ENCODE peak calls at places on chromosomes 12 and 14, in five cellular contexts. One of them, this sample, is unnamed.

GRCh38 chr12:77072833-77073495 is 7.6 kb upstream of the E2F7 start:
- DNase-seq in HepG2: no peak
- DNase-seq in SK-N-SH: no peak
- DNase-seq in K562: no peak
- DNase-seq in GM12878: no peak
- DNase-seq in this sample: no peak

GRCh38 chr12:115794659-115795081 is 482.8 kb downstream of the MED13L start:
- DNase-seq in K562: no peak
- DNase-seq in HepG2: peak
- DNase-seq in SK-N-SH: no peak
- DNase-seq in GM12878: no peak
- DNase-seq in this sample: no peak

GRCh38 chr14:36690301-36691020 is 28.8 kb downstream of the PAX9 start:
- DNase-seq in SK-N-SH: no peak
- DNase-seq in HepG2: no peak
- DNase-seq in GM12878: no peak
- DNase-seq in K562: no peak
- DNase-seq in this sample: no peak

GRCh38 chr12:105444809-105445102 is 114.3 kb downstream of the C12orf75 start:
- DNase-seq in GM12878: no peak
- DNase-seq in K562: no peak
- DNase-seq in HepG2: no peak
- DNase-seq in SK-N-SH: no peak
- DNase-seq in this sample: no peak

GRCh38 chr12:126727218-126727601 is 1539.8 kb upstream of the TMEM132C start:
- DNase-seq in HepG2: no peak
- DNase-seq in K562: no peak
- DNase-seq in GM12878: no peak
- DNase-seq in SK-N-SH: no peak
- DNase-seq in this sample: no peak

GRCh38 chr12:55619352-55620138 is 17.1 kb upstream of the OR10P1 start:
- DNase-seq in HepG2: peak
- DNase-seq in GM12878: peak
- DNase-seq in SK-N-SH: peak
- DNase-seq in K562: peak
- DNase-seq in this sample: peak

GRCh38 chr14:84343637-84344036 is 1186.3 kb upstream of the FLRT2 start:
- DNase-seq in K562: no peak
- DNase-seq in GM12878: no peak
- DNase-seq in SK-N-SH: no peak
- DNase-seq in HepG2: no peak
- DNase-seq in this sample: no peak

GRCh38 chr12:108526482-108527234 is 11.6 kb downstream of the FICD start:
- DNase-seq in GM12878: no peak
- DNase-seq in SK-N-SH: no peak
- DNase-seq in HepG2: no peak
- DNase-seq in K562: no peak
- DNase-seq in this sample: no peak

GRCh38 chr14:35046751-35047536 is 872 bp downstream of the FAM177A1 start:
- DNase-seq in HepG2: peak
- DNase-seq in SK-N-SH: no peak
- DNase-seq in GM12878: no peak
- DNase-seq in K562: no peak
- DNase-seq in this sample: no peak

GRCh38 chr12:64737539-64737938 is 21.7 kb downstream of the GNS start:
- DNase-seq in K562: no peak
- DNase-seq in SK-N-SH: no peak
- DNase-seq in HepG2: no peak
- DNase-seq in GM12878: no peak
- DNase-seq in this sample: peak

GRCh38 chr12:38771871-38772270 is 133.5 kb downstream of the CPNE8 start:
- DNase-seq in HepG2: no peak
- DNase-seq in SK-N-SH: no peak
- DNase-seq in GM12878: peak
- DNase-seq in K562: no peak
- DNase-seq in this sample: no peak

GRCh38 chr14:101040538-101041442 is 137.3 kb upstream of the RTL1 start:
- DNase-seq in GM12878: no peak
- DNase-seq in K562: no peak
- DNase-seq in SK-N-SH: no peak
- DNase-seq in HepG2: peak
- DNase-seq in this sample: no peak

GRCh38 chr14:92783813-92784431 is 10.2 kb upstream of the GOLGA5 start:
- DNase-seq in SK-N-SH: peak
- DNase-seq in K562: peak
- DNase-seq in GM12878: no peak
- DNase-seq in HepG2: peak
- DNase-seq in this sample: peak

GRCh38 chr14:24974591-24975374 is 75.2 kb downstream of the STXBP6 start:
- DNase-seq in HepG2: no peak
- DNase-seq in K562: no peak
- DNase-seq in SK-N-SH: no peak
- DNase-seq in GM12878: no peak
- DNase-seq in this sample: no peak

GRCh38 chr12:112226768-112227167 is 101.4 kb downstream of the TRAFD1 start:
- DNase-seq in SK-N-SH: no peak
- DNase-seq in HepG2: no peak
- DNase-seq in GM12878: no peak
- DNase-seq in K562: no peak
- DNase-seq in this sample: no peak

GRCh38 chr12:124441443-124442190 is 125.8 kb downstream of the NCOR2 start:
- DNase-seq in K562: peak
- DNase-seq in GM12878: no peak
- DNase-seq in HepG2: no peak
- DNase-seq in SK-N-SH: no peak
- DNase-seq in this sample: no peak

GRCh38 chr12:78835493-78835892 is 29.1 kb upstream of the SYT1 start:
- DNase-seq in GM12878: no peak
- DNase-seq in SK-N-SH: no peak
- DNase-seq in HepG2: no peak
- DNase-seq in K562: no peak
- DNase-seq in this sample: no peak

GRCh38 chr14:67837011-67837624 is 17.5 kb downstream of the RAD51B start:
- DNase-seq in K562: peak
- DNase-seq in SK-N-SH: peak
- DNase-seq in GM12878: peak
- DNase-seq in HepG2: peak
- DNase-seq in this sample: peak

GRCh38 chr14:33799705-33800269 is 151.1 kb downstream of the EGLN3 start:
- DNase-seq in SK-N-SH: no peak
- DNase-seq in HepG2: no peak
- DNase-seq in K562: no peak
- DNase-seq in GM12878: no peak
- DNase-seq in this sample: no peak

GRCh38 chr14:58082011-58082410 is 70.0 kb downstream of the ARMH4 start:
- DNase-seq in GM12878: no peak
- DNase-seq in K562: no peak
- DNase-seq in SK-N-SH: no peak
- DNase-seq in HepG2: no peak
- DNase-seq in this sample: no peak

GRCh38 chr14:94884616-94885230 is 114.8 kb upstream of the GSC start:
- DNase-seq in GM12878: no peak
- DNase-seq in HepG2: no peak
- DNase-seq in K562: no peak
- DNase-seq in SK-N-SH: no peak
- DNase-seq in this sample: no peak

GRCh38 chr12:870378-870777 is 79.1 kb downstream of the RAD52 start:
- DNase-seq in SK-N-SH: no peak
- DNase-seq in HepG2: no peak
- DNase-seq in K562: no peak
- DNase-seq in GM12878: no peak
- DNase-seq in this sample: no peak

DNA sequence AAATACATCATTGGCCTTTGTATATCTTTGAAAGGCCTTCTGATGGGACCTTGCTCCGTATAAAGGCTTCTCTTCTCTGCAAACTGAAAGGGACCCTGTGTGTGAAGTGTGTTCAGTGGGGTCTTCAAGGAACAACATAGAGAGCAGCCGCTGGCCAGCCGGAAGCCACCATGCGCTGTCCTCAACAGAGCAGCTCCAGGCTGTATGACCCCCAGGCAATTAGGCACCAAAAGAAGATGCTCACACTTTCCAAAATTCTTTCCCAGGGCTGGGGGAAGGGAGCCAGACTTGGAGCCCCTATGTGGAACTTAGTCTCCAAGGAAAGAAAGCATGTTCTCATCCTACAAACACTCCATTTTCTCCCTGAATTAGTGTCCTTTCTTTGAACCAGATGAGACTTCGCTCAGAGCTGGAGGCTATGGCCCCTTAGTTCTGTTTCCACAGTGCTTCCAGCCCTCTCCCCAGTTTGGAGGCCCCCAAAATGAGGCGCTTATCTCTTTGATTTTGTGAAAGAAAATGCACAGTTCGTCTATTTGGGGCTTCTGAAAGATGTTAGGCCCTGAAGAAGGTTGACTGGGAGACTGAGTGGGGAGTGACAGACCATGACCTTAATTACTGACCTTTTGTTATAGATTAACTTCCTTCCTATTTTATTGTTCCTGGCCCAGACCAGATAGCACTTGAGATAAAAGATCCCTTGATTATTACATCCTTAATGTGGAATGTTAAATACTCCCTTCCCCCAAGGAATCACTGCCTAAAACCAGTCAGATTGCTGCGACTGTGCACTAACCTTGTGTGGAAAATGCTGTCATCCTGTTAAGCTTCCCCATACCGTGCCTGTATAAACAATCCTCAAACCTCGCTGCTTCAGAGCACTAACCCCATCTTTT is 128.3 kb upstream of the FGD4 start:
- DNase-seq in K562: no peak
- DNase-seq in SK-N-SH: peak
- DNase-seq in HepG2: peak
- DNase-seq in GM12878: no peak
- DNase-seq in this sample: no peak
- TF ChIP-seq ZBTB33 in K562: no peak
- TF ChIP-seq ZBTB33 in SK-N-SH: no peak
- TF ChIP-seq ZBTB33 in HepG2: no peak
- TF ChIP-seq ZBTB33 in GM12878: no peak
- TF ChIP-seq ZBTB33 in this sample: no peak

GRCh38 chr14:50425105-50425504 is 28.4 kb upstream of the CDKL1 start:
- DNase-seq in HepG2: no peak
- DNase-seq in GM12878: no peak
- DNase-seq in SK-N-SH: no peak
- DNase-seq in K562: no peak
- DNase-seq in this sample: no peak
- TF ChIP-seq ZBTB33 in HepG2: no peak
- TF ChIP-seq ZBTB33 in GM12878: no peak
- TF ChIP-seq ZBTB33 in SK-N-SH: no peak
- TF ChIP-seq ZBTB33 in K562: no peak
- TF ChIP-seq ZBTB33 in this sample: no peak

GRCh38 chr12:109592195-109592904 is 18.8 kb downstream of the MVK start:
- DNase-seq in GM12878: no peak
- DNase-seq in HepG2: no peak
- DNase-seq in K562: no peak
- DNase-seq in SK-N-SH: no peak
- DNase-seq in this sample: no peak
- TF ChIP-seq ZBTB33 in GM12878: no peak
- TF ChIP-seq ZBTB33 in HepG2: no peak
- TF ChIP-seq ZBTB33 in K562: no peak
- TF ChIP-seq ZBTB33 in SK-N-SH: no peak
- TF ChIP-seq ZBTB33 in this sample: no peak

DNA sequence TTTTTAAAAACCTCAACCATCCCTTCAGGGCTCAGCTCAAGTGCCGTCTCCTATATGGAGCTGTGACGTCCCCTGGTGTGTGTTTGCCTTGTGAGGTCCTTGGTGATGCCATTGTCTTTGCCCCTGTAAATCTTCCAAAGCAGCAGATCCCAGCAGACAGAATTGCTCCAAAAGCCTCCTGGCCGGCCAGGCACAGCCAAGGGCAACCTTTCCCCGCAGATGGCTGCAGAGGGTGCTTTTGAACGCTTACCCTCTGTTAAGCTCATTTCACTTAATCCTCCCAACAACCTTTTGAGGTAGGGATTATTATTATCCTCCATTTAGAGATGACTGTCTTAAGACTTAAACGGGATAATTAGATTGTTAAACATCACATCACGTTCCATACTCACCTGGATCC is 51.4 kb downstream of the RFX4 start:
- DNase-seq in K562: no peak
- DNase-seq in GM12878: no peak
- DNase-seq in SK-N-SH: no peak
- DNase-seq in HepG2: no peak
- DNase-seq in this sample: no peak
- TF ChIP-seq ZBTB33 in K562: no peak
- TF ChIP-seq ZBTB33 in GM12878: no peak
- TF ChIP-seq ZBTB33 in SK-N-SH: no peak
- TF ChIP-seq ZBTB33 in HepG2: no peak
- TF ChIP-seq ZBTB33 in this sample: no peak

GRCh38 chr12:52903855-52904508 is 894 bp downstream of the KRT8 start:
- DNase-seq in K562: peak
- DNase-seq in GM12878: peak
- DNase-seq in HepG2: peak
- DNase-seq in SK-N-SH: peak
- DNase-seq in this sample: no peak
- TF ChIP-seq ZBTB33 in K562: no peak
- TF ChIP-seq ZBTB33 in GM12878: no peak
- TF ChIP-seq ZBTB33 in HepG2: no peak
- TF ChIP-seq ZBTB33 in SK-N-SH: no peak
- TF ChIP-seq ZBTB33 in this sample: no peak

DNA sequence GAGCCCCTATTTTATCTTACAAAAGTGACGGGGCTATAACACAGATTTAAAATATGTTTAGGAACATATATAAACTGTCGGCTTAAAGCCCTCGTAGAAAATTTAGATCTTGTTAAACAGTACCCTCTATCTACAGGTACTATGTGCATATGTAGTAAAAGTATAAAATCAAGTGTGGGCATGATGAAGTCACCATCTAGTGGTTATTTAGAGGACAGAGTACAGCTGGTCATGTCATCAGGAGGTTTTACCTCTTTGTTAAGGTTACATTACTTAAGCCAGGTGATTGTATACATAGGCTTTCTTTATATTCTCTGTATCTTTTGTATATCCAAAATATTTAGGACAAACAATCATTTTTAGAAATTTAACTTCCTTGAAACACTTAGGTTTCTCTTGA is 18.2 kb upstream of the TNS2 start:
- DNase-seq in HepG2: no peak
- DNase-seq in GM12878: no peak
- DNase-seq in K562: no peak
- DNase-seq in SK-N-SH: no peak
- DNase-seq in this sample: no peak
- TF ChIP-seq ZBTB33 in HepG2: no peak
- TF ChIP-seq ZBTB33 in GM12878: no peak
- TF ChIP-seq ZBTB33 in K562: no peak
- TF ChIP-seq ZBTB33 in SK-N-SH: no peak
- TF ChIP-seq ZBTB33 in this sample: no peak

DNA sequence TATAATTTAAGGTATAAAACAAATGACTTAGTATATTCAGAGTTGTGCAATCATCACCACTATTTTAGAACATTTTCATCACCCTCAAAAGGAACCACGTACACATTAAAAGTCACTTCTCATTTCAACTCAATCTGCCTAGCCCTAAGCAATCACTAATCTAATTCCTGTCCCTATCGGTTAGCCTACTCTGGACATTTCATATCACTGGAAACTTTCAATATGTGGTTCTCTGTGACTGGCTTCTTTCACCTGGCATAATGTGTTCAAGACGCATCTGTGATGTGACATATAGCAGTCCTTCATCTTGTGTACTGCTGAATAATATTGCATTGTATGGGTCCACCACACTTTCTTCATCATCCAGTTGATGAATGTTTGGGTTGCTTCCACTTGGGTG is 15.4 kb upstream of the PIWIL1 start:
- DNase-seq in K562: no peak
- DNase-seq in SK-N-SH: no peak
- DNase-seq in GM12878: no peak
- DNase-seq in HepG2: no peak
- DNase-seq in this sample: no peak
- TF ChIP-seq ZBTB33 in K562: no peak
- TF ChIP-seq ZBTB33 in SK-N-SH: no peak
- TF ChIP-seq ZBTB33 in GM12878: no peak
- TF ChIP-seq ZBTB33 in HepG2: no peak
- TF ChIP-seq ZBTB33 in this sample: no peak